ENCODE peak calls at places on chromosomes 11 and 22, in six cellular contexts. J, Z, W, Q, D and F are unnamed samples.

GRCh38 chr22:45246060-45246985 is 5.6 kb upstream of the KIAA0930 start:
- DNase-seq in J (peak), Z (no peak), W (no peak), Q (peak), D (no peak), F (no peak)

GRCh38 chr11:11946180-11946579 is 62.2 kb downstream of the DKK3 start:
- DNase-seq in J (no peak), Z (no peak), W (no peak), Q (no peak), D (no peak), F (no peak)

GRCh38 chr22:37021710-37022482 is 2.4 kb downstream of the MPST start:
- DNase-seq in J (no peak), Z (peak), W (peak), Q (no peak), D (no peak), F (peak)

GRCh38 chr11:76153609-76153949 is 52.7 kb downstream of the WNT11 start:
- DNase-seq in J (peak), Z (peak), W (no peak), Q (no peak), D (no peak), F (no peak)

GRCh38 chr11:69654660-69655478 is 13.9 kb downstream of the CCND1 start:
- DNase-seq in J (peak), Z (no peak), W (no peak), Q (peak), D (peak), F (no peak)

GRCh38 chr11:76577921-76578654 is 92.5 kb downstream of the LRRC32 start:
- DNase-seq in J (no peak), Z (no peak), W (no peak), Q (no peak), D (no peak), F (no peak)

GRCh38 chr22:48137640-48138039 is 1375.2 kb downstream of the TBC1D22A start:
- DNase-seq in J (no peak), Z (no peak), W (no peak), Q (no peak), D (peak), F (no peak)

GRCh38 chr11:126969865-126970479 is 30.6 kb downstream of the KIRREL3 start:
- DNase-seq in J (no peak), Z (no peak), W (no peak), Q (peak), D (no peak), F (peak)

GRCh38 chr11:73931039-73931645 is 19.7 kb upstream of the DNAJB13 start:
- DNase-seq in J (peak), Z (peak), W (no peak), Q (peak), D (peak), F (peak)

GRCh38 chr22:30221121-30221992 is 25.2 kb downstream of the LIF start:
- DNase-seq in J (no peak), Z (no peak), W (no peak), Q (no peak), D (no peak), F (peak)

GRCh38 chr11:27429740-27430451 is 42.7 kb downstream of the LGR4 start:
- DNase-seq in J (no peak), Z (no peak), W (no peak), Q (no peak), D (peak), F (no peak)

GRCh38 chr11:132077416-132077815 is 707.0 kb downstream of the NTM start:
- DNase-seq in J (no peak), Z (no peak), W (no peak), Q (no peak), D (no peak), F (no peak)

GRCh38 chr11:66579017-66579606 is 10.7 kb upstream of the CTSF start:
- DNase-seq in J (peak), Z (peak), W (peak), Q (no peak), D (peak), F (peak)

GRCh38 chr11:66762088-66762487 is 33.1 kb upstream of the SPTBN2 start:
- DNase-seq in J (no peak), Z (no peak), W (no peak), Q (no peak), D (no peak), F (no peak)

GRCh38 chr11:77073328-77074001 is 6.7 kb downstream of the CAPN5 start:
- DNase-seq in J (peak), Z (no peak), W (no peak), Q (peak), D (no peak), F (peak)

GRCh38 chr22:45584621-45585436 is 82.1 kb downstream of the FBLN1 start:
- DNase-seq in J (no peak), Z (no peak), W (no peak), Q (no peak), D (no peak), F (no peak)

GRCh38 chr11:2137202-2138071 is 1.8 kb downstream of the IGF2 start:
- DNase-seq in J (peak), Z (peak), W (no peak), Q (peak), D (peak), F (no peak)

GRCh38 chr11:101034076-101034475 is 95.5 kb downstream of the PGR start:
- DNase-seq in J (peak), Z (no peak), W (no peak), Q (no peak), D (no peak), F (no peak)

GRCh38 chr11:60767388-60767811 is 10.7 kb downstream of the MS4A15 start:
- DNase-seq in J (no peak), Z (peak), W (peak), Q (no peak), D (no peak), F (no peak)

GRCh38 chr11:58626915-58627483 is 4.5 kb downstream of the CNTF start:
- DNase-seq in J (no peak), Z (no peak), W (no peak), Q (no peak), D (no peak), F (peak)

GRCh38 chr22:41478891-41479521 is 10.1 kb downstream of the ACO2 start:
- DNase-seq in J (peak), Z (no peak), W (peak), Q (no peak), D (no peak), F (no peak)

GRCh38 chr11:88301478-88302140 is 35.9 kb downstream of the CTSC start:
- DNase-seq in J (no peak), Z (no peak), W (no peak), Q (no peak), D (no peak), F (no peak)

GRCh38 chr11:1193326-1194230 is 29.3 kb upstream of the MUC5B start:
- DNase-seq in J (no peak), Z (no peak), W (no peak), Q (no peak), D (no peak), F (no peak)

GRCh38 chr11:114265084-114265878 is 30.9 kb upstream of the NNMT start:
- DNase-seq in J (peak), Z (no peak), W (no peak), Q (no peak), D (no peak), F (no peak)

GRCh38 chr11:68538025-68538424 is 77.5 kb downstream of the PPP6R3 start:
- DNase-seq in J (no peak), Z (no peak), W (no peak), Q (no peak), D (no peak), F (no peak)

GRCh38 chr11:95289378-95289777 is 58.4 kb upstream of the SESN3 start:
- DNase-seq in J (no peak), Z (no peak), W (no peak), Q (no peak), D (no peak), F (no peak)